ENCODE peak calls at places on chromosomes 11 and 22, in six cellular contexts. O, D, W, B, E and J are unnamed samples.

GRCh38 chr11:66157182-66157864 is 87.3 kb downstream of the PACS1 start:
- DNase-seq in O (no peak), D (peak), W (peak), B (no peak), E (no peak), J (no peak)

GRCh38 chr11:47355283-47356128 is 3.0 kb upstream of the MYBPC3 start:
- DNase-seq in O (peak), D (peak), W (peak), B (peak), E (peak), J (peak)

GRCh38 chr11:77189588-77190210 is 61.7 kb downstream of the MYO7A start:
- DNase-seq in O (no peak), D (no peak), W (no peak), B (no peak), E (no peak), J (no peak)

GRCh38 chr22:37059876-37060449 is 8.4 kb downstream of the KCTD17 start:
- DNase-seq in O (no peak), D (no peak), W (no peak), B (no peak), E (no peak), J (no peak)

GRCh38 chr22:42074153-42074750 is at the start of gene PHETA2:
- DNase-seq in O (peak), D (peak), W (peak), B (no peak), E (peak), J (no peak)

GRCh38 chr11:122491486-122491885 is 164.0 kb upstream of the UBASH3B start:
- DNase-seq in O (no peak), D (peak), W (peak), B (no peak), E (no peak), J (peak)

GRCh38 chr22:35538801-35539321 is 1.8 kb upstream of the RASD2 start:
- DNase-seq in O (peak), D (no peak), W (no peak), B (no peak), E (peak), J (peak)

GRCh38 chr11:11533751-11534150 is 88.1 kb downstream of the GALNT18 start:
- DNase-seq in O (no peak), D (no peak), W (no peak), B (no peak), E (no peak), J (no peak)

GRCh38 chr22:35783943-35784614 is 66.4 kb downstream of the APOL5 start:
- DNase-seq in O (no peak), D (no peak), W (peak), B (no peak), E (no peak), J (no peak)

DNA sequence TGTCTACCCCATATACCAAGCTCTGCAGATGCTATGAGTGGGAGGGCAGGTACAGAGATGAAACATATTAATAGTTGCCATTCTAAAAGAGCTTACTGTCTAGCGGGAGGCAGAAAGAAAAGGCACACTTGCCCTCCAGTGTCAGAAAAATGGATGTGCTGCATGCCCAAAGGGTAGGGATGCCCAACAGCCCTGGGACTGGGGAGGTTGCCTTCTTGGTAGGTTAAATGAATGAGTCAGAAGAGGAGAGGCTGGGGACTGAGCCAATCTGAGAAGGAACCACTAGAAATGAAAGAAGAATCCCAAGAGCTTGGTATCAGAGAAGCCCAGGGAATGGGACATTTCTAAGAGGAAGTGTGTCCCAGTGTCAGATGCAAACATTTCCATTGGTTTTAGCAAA is 1.2 kb downstream of the BIRC3 start:
- DNase-seq in O (peak), D (no peak), W (no peak), B (no peak), E (no peak), J (no peak)
- H3K4me3 ChIP-seq in O (peak), D (no peak), W (no peak), B (no peak), E (peak), J (no peak)

GRCh38 chr11:72243173-72243566 is 806 bp downstream of the PHOX2A start:
- DNase-seq in O (no peak), D (no peak), W (no peak), B (no peak), E (no peak), J (no peak)
- H3K4me3 ChIP-seq in O (no peak), D (no peak), W (no peak), B (no peak), E (no peak), J (no peak)

DNA sequence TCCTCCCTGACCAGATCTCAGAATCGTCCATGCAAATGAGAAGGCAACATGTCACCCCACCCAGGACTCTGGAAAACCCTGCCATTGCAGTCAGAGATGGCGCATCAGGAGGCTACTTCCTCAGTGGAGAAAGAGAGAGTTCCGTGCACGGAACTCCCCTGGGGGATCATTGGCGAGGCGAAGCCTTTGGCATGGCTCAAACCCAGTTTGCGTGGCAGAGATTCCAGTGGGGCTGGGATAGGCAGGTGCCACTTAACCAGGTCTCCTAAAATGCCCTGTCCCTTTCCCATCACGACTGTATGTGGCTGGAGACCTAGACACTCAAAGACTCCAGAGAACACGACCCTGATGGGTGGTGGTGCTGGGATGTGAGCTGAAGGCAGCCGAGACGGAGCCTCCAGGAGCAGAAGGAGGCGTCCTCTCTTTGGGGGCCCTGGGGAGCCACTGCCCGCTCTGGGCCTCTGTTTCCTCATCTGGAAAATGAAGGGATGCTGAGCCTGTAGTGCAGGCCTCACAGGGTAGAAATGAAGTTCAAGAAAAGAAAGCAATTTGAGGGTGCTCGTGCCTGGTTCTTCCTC is 5.0 kb downstream of the RGL4 start:
- DNase-seq in O (no peak), D (no peak), W (no peak), B (no peak), E (no peak), J (no peak)
- H3K4me3 ChIP-seq in O (no peak), D (no peak), W (no peak), B (no peak), E (no peak), J (no peak)

DNA sequence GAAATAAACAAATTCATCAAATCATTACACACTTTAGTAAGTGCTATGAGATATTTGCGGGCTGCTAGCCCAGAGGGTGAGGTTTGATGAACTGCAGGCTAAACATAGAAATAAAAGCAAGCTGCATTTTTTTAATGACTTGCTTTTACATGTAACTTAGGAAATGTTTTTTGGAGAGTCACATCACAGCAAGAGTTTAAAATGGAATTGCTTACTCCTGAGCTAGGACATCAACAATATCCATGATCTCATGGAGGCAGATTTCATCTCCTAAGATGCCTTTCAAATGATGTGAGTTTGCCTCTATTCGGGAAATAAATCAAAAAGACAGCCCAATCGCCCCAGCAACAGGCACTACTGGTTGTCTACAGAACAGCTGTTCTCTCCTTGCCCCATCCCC is 73.4 kb upstream of the CD44 start:
- DNase-seq in O (no peak), D (no peak), W (no peak), B (no peak), E (no peak), J (no peak)
- H3K4me3 ChIP-seq in O (no peak), D (no peak), W (no peak), B (no peak), E (no peak), J (no peak)